ENCODE peak calls at places on chromosomes 5 and 9, in six cellular contexts. H is HCT116, T is HepG2, M is K562, E is WTC11, C is GM12878. B is an unnamed sample.

GRCh38 chr5:96936431-96937221 is 746 bp downstream of the LNPEP start:
- DNase-seq in T (peak), E (peak), M (peak), H (no peak), C (no peak), B (no peak)

GRCh38 chr5:124662261-124662781 is 84.1 kb downstream of the ZNF608 start:
- DNase-seq in C (no peak), H (peak), T (no peak), M (peak), E (no peak), B (no peak)

GRCh38 chr5:6914336-6914735 is 201.1 kb downstream of the TENT4A start:
- DNase-seq in C (no peak), E (no peak), M (no peak), T (no peak), H (no peak), B (no peak)

GRCh38 chr9:35510745-35511428 is 21.0 kb downstream of the RUSC2 start:
- DNase-seq in M (no peak), C (no peak), E (no peak), T (peak), H (peak), B (no peak)

GRCh38 chr5:176714067-176714466 is 66.8 kb downstream of the TSPAN17 start:
- DNase-seq in C (no peak), M (no peak), E (no peak), H (no peak), T (no peak), B (no peak)

GRCh38 chr9:114820776-114821501 is 15.1 kb upstream of the TNFSF15 start:
- DNase-seq in T (no peak), H (no peak), C (no peak), M (no peak), E (no peak), B (no peak)

GRCh38 chr5:107224272-107224671 is 446.5 kb downstream of the EFNA5 start:
- DNase-seq in H (no peak), T (no peak), E (no peak), M (no peak), C (no peak), B (no peak)

GRCh38 chr5:10607666-10608442 is 44.0 kb downstream of the ANKRD33B start:
- DNase-seq in H (no peak), M (peak), C (peak), E (no peak), T (no peak), B (no peak)

GRCh38 chr9:131747352-131747751 is 7.5 kb upstream of the RAPGEF1 start:
- DNase-seq in E (no peak), M (peak), T (peak), H (no peak), C (no peak), B (no peak)

GRCh38 chr5:14685757-14686156 is 21.2 kb downstream of the OTULIN start:
- DNase-seq in C (peak), H (peak), T (peak), M (peak), E (peak), B (no peak)

GRCh38 chr9:85647571-85647970 is 94.2 kb downstream of the AGTPBP1 start:
- DNase-seq in H (no peak), E (no peak), T (no peak), C (peak), M (no peak), B (no peak)

GRCh38 chr5:151038801-151039238 is 18.4 kb downstream of the GPX3 start:
- DNase-seq in H (no peak), C (no peak), T (no peak), M (no peak), E (no peak), B (no peak)

GRCh38 chr5:40678021-40678939 is 1.4 kb upstream of the PTGER4 start:
- DNase-seq in T (no peak), E (no peak), M (no peak), C (no peak), H (no peak), B (no peak)

GRCh38 chr5:6729400-6730310 is 16.4 kb downstream of the TENT4A start:
- DNase-seq in T (no peak), E (no peak), C (no peak), M (no peak), H (no peak), B (no peak)

GRCh38 chr5:132053483-132053882 is 7.0 kb upstream of the IL3 start:
- DNase-seq in M (no peak), H (no peak), E (no peak), C (no peak), T (no peak), B (no peak)

GRCh38 chr9:115121140-115121710 is 3.3 kb upstream of the TNC start:
- DNase-seq in H (no peak), E (no peak), C (no peak), T (no peak), M (no peak), B (no peak)

GRCh38 chr5:163578652-163579051 is 73.2 kb downstream of the MAT2B start:
- DNase-seq in E (no peak), M (no peak), H (no peak), C (no peak), T (no peak), B (no peak)

GRCh38 chr9:98323051-98323830 is 67.8 kb upstream of the TBC1D2 start:
- DNase-seq in M (no peak), H (no peak), E (no peak), C (no peak), T (no peak), B (no peak)

GRCh38 chr5:130111723-130112122 is 207.5 kb downstream of the CHSY3 start:
- DNase-seq in H (no peak), E (no peak), C (no peak), T (no peak), M (no peak), B (no peak)

GRCh38 chr5:87912419-87912818 is 356.2 kb downstream of the TMEM161B start:
- DNase-seq in T (no peak), H (no peak), M (no peak), C (no peak), E (no peak), B (no peak)

GRCh38 chr9:73183917-73184861 is 32.5 kb downstream of the ANXA1 start:
- DNase-seq in H (peak), E (no peak), M (peak), T (peak), C (no peak), B (no peak)

GRCh38 chr9:69027355-69028097 is 8.0 kb upstream of the FXN start:
- DNase-seq in M (peak), C (peak), T (peak), H (peak), E (peak), B (no peak)

GRCh38 chr5:132466453-132467291 is 23.9 kb downstream of the IRF1 start:
- DNase-seq in C (peak), H (no peak), E (no peak), T (peak), M (peak), B (no peak)

GRCh38 chr9:97803167-97804058 is 49.6 kb upstream of the FOXE1 start:
- DNase-seq in H (peak), T (peak), E (peak), C (no peak), M (peak), B (peak)

GRCh38 chr5:172697123-172698121 is 56.4 kb downstream of the NEURL1B start:
- DNase-seq in H (peak), C (peak), E (peak), T (peak), M (peak), B (peak)

GRCh38 chr9:78714591-78714990 is 417.7 kb downstream of the PSAT1 start:
- DNase-seq in T (no peak), C (no peak), E (no peak), M (no peak), H (no peak), B (no peak)

GRCh38 chr9:135514342-135515082 is 6.7 kb upstream of the LCN1 start:
- DNase-seq in C (no peak), M (no peak), H (no peak), E (peak), T (no peak), B (no peak)

GRCh38 chr5:153211052-153211451 is 279.4 kb upstream of the GRIA1 start:
- DNase-seq in C (no peak), T (no peak), M (no peak), H (no peak), E (no peak), B (no peak)

GRCh38 chr5:57900356-57900944 is 417.8 kb upstream of the ACTBL2 start:
- DNase-seq in T (no peak), M (no peak), H (no peak), E (no peak), C (no peak), B (no peak)

GRCh38 chr5:123089971-123090640 is 1.1 kb downstream of the PRDM6 start:
- DNase-seq in C (no peak), M (peak), E (peak), H (no peak), T (no peak), B (no peak)

GRCh38 chr5:141714542-141715303 is 32.7 kb upstream of the ARAP3 start:
- DNase-seq in T (no peak), M (no peak), H (no peak), C (no peak), E (no peak), B (no peak)

GRCh38 chr5:105924366-105924765 is 1746.4 kb downstream of the EFNA5 start:
- DNase-seq in M (no peak), C (no peak), T (no peak), E (no peak), H (no peak), B (no peak)

GRCh38 chr5:122585111-122585415 is 189.8 kb upstream of the SNX2 start:
- DNase-seq in H (no peak), C (no peak), T (no peak), E (no peak), M (no peak), B (no peak)

GRCh38 chr5:162067138-162067537 is 435 bp upstream of the GABRG2 start:
- DNase-seq in E (no peak), C (no peak), T (no peak), M (no peak), H (no peak), B (no peak)

GRCh38 chr5:162068931-162069330 is 1.4 kb downstream of the GABRG2 start:
- DNase-seq in H (no peak), T (no peak), C (no peak), E (no peak), M (no peak), B (no peak)

GRCh38 chr5:162067651-162068411 is at the start of gene GABRG2:
- DNase-seq in M (no peak), H (no peak), C (no peak), T (no peak), E (no peak), B (no peak)

DNA sequence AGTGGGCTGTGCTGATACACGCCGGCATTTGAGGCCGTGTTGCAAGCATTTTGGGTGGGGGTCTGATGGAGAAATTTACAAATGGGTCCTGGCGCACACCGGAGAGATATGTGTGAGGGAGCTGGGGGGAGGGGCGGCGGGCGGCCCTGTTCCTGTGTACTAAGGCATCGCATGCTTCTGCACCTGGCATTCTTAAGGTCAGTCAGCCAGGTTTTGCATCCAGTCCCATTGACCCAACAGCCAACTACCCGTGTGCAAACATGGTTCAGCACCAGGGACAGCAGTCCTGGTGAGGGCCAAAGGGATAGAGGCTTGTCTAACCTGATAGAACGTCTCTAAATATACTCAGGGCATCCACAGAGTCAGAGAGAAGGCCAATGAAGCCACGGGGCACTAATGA is 839 bp downstream of the GABRG2 start:
- DNase-seq in M (no peak), C (no peak), E (peak), H (no peak), T (peak), B (peak)
- TF ChIP-seq ATF3 in M (no peak), C (no peak), E (no peak), H (no peak), T (no peak), B (no peak)

DNA sequence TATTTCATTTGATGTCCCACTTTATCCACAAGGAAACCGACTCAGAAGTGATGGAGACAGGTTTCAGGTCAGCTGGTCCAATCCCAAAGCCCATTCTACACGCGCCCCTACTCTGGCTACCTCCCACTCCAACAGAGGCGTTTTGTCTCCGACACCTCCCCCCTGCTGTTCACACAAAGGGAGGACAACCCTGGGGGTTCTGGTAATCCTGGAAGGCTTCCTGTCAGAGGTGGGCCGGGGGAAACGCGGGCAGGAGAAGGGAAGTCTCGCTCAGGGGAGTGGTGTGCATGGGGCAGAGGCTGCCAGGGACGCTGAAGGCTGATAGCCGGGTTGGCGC is 39.7 kb upstream of the GABRP start:
- DNase-seq in C (no peak), M (no peak), E (peak), H (no peak), T (no peak), B (no peak)
- TF ChIP-seq ATF3 in C (no peak), M (no peak), E (no peak), H (no peak), T (no peak), B (no peak)

GRCh38 chr9:136808075-136808780 is 480 bp downstream of the RABL6 start:
- DNase-seq in E (no peak), M (peak), C (no peak), H (no peak), T (no peak), B (no peak)
- TF ChIP-seq ATF3 in E (no peak), M (no peak), C (no peak), H (no peak), T (no peak), B (no peak)

GRCh38 chr9:87379300-87379699 is 118.4 kb upstream of the DAPK1 start:
- DNase-seq in M (no peak), C (no peak), T (no peak), E (no peak), H (no peak), B (no peak)

GRCh38 chr9:87381746-87382145 is 115.9 kb upstream of the DAPK1 start:
- DNase-seq in M (no peak), T (no peak), C (no peak), H (no peak), E (no peak), B (no peak)

GRCh38 chr9:87382902-87383301 is 114.8 kb upstream of the DAPK1 start:
- DNase-seq in C (no peak), T (no peak), E (no peak), M (no peak), H (no peak), B (no peak)

GRCh38 chr9:87383341-87384150 is 114.1 kb upstream of the DAPK1 start:
- DNase-seq in H (no peak), M (no peak), C (no peak), T (no peak), E (no peak), B (no peak)

DNA sequence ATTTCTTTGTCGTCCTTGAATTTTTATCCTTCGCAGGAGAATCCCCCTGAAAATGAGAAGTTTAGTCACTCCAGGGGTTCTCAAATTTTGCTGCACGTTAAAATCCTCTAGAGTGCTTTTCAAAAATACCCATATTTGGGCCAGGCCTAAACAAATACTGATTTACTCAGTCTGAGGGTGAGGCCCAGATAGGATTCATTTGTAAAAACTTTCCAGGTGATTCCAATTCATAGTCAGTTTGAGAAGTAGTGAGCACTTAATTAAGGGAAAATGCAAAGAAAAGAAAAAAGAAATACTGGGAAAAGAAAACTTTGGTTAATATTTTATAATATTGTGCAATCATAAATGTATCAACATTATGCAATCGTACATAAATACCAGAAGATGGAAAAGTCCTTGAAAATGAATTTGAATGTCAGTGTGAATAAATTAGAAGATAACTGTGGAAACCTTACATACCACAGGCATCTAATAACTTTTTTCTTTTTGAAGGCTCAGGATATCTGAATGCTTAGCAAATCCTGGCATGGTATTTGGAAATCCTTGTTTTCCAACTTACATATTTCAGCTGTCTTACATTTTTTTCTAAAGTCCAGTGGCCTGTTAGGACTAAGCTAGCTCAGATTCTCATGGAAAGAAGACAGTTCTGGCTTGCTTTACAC is 116.5 kb upstream of the DAPK1 start:
- DNase-seq in C (no peak), E (no peak), M (no peak), T (peak), H (no peak), B (no peak)
- TF ChIP-seq ATF3 in C (no peak), E (no peak), M (no peak), T (no peak), H (no peak), B (no peak)

GRCh38 chr5:17219006-17219422 is 1.6 kb downstream of the BASP1 start:
- DNase-seq in E (peak), C (no peak), M (no peak), H (no peak), T (no peak), B (peak)
- TF ChIP-seq ATF3 in E (no peak), C (no peak), M (no peak), H (no peak), T (no peak), B (no peak)

GRCh38 chr9:106583751-106584150 is 279.2 kb upstream of the ZNF462 start:
- DNase-seq in E (no peak), T (no peak), M (no peak), H (no peak), C (no peak), B (no peak)
- TF ChIP-seq ATF3 in E (no peak), T (no peak), M (no peak), H (no peak), C (no peak), B (no peak)

DNA sequence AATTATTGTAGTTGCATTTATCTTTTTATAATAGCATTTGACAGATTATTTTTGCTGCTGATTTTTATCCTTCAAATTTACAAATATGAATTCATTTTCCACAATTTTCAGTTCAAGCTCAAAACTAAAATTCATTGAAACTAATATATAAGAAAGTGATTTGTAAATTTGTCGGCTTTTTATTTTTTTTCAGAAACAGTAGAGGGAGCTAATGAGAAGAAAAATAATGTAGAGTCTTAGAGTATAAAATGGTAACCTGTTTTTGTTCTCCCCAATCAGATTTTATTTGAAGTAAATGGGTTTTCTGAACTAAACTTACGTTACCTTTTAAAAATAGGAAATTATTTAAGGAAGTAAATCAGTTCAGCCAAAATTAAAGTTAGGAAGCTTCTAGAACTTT is 19.2 kb downstream of the PRRC1 start:
- DNase-seq in M (no peak), T (no peak), E (no peak), H (no peak), C (no peak), B (no peak)
- TF ChIP-seq ATF3 in M (no peak), T (no peak), E (no peak), H (no peak), C (no peak), B (no peak)

DNA sequence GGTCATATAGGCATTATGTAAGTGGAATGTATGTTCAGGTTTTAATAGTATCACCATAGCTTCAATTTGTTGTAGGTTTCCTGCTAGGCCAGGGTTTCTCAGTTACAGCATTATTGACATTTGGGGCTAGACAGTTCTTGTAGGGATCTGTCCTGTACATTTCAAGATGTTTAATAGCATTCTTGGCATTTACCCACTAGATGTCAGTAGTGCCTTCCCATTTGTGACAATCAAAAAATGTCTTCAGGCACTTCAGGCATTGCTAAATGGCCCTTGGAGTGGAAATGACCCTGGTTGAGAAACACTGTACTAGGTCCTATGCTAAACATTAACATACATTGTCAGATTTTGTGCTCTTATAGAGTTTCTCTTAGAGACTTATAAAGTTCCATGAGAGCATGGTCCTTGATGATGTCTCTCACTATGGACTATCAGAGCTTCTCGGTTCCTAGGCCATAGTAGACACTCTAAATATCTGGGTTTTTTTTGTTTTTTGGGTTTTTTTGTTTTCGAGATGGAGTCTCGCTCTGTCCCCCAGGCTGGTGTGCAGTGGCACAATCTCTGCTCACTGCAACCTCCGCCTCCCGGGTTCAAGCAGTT is 1.4 kb downstream of the KIF20A start:
- DNase-seq in T (peak), C (peak), H (peak), M (peak), E (no peak), B (no peak)
- TF ChIP-seq ATF3 in T (no peak), C (no peak), H (no peak), M (no peak), E (no peak), B (no peak)

GRCh38 chr9:70389642-70390266 is 24.7 kb downstream of the KLF9 start:
- DNase-seq in H (no peak), M (no peak), C (no peak), E (no peak), T (no peak), B (no peak)

GRCh38 chr9:70389188-70389587 is 25.3 kb downstream of the KLF9 start:
- DNase-seq in C (no peak), H (no peak), T (no peak), E (no peak), M (no peak), B (no peak)

GRCh38 chr9:70390922-70391321 is 23.5 kb downstream of the KLF9 start:
- DNase-seq in T (no peak), M (no peak), C (no peak), H (no peak), E (no peak), B (no peak)

GRCh38 chr9:70385423-70385822 is 29.0 kb downstream of the KLF9 start:
- DNase-seq in M (no peak), E (no peak), T (no peak), H (no peak), C (no peak), B (no peak)

GRCh38 chr9:70387663-70388062 is 26.8 kb downstream of the KLF9 start:
- DNase-seq in E (no peak), M (no peak), C (no peak), H (no peak), T (no peak), B (no peak)
- TF ChIP-seq ATF3 in E (no peak), M (no peak), C (no peak), H (no peak), T (no peak), B (no peak)